ENCODE peak calls at places on chromosomes 4 and X, in ten cellular contexts. K is heart right ventricle, G is fibroblast of pulmonary artery, W is mucosa of descending colon, J is AG10803, Y is AG09309, Z is pancreas, P is tibial artery, I is right atrium auricular region, H is brain microvascular endothelial cell. B is an unnamed sample.

GRCh38 chrX:102154218-102154860 is 1.4 kb downstream of the BEX5 start:
- DNase-seq in J (no peak), G (no peak), K (no peak), Z (peak; percentile 19), Y (no peak), I (no peak), H (no peak), P (no peak), W (no peak), B (no peak)

GRCh38 chr4:2511645-2512131 is 24.8 kb upstream of the FAM193A start:
- DNase-seq in W (no peak), Y (no peak), H (no peak), K (no peak), J (no peak), G (no peak), Z (no peak), I (no peak), P (no peak), B (no peak)

GRCh38 chr4:80767944-80768343 is 262.6 kb upstream of the BMP3 start:
- DNase-seq in J (no peak), P (no peak), H (no peak), W (no peak), K (no peak), G (no peak), I (no peak), Y (peak; percentile 3), Z (no peak), B (no peak)

GRCh38 chrX:5752831-5753230 is 475.8 kb downstream of the NLGN4X start:
- DNase-seq in Z (no peak), H (no peak), Y (no peak), K (no peak), I (no peak), W (no peak), G (no peak), J (no peak), P (no peak), B (no peak)

GRCh38 chrX:97402333-97402732 is 518.6 kb downstream of the RPA4 start:
- DNase-seq in I (no peak), G (peak; percentile 42), J (no peak), W (no peak), K (no peak), Y (no peak), H (no peak), P (no peak), Z (no peak), B (no peak)

GRCh38 chrX:23505531-23506303 is 161.6 kb upstream of the PRDX4 start:
- DNase-seq in G (no peak), W (no peak), I (no peak), Y (no peak), K (no peak), H (no peak), Z (no peak), P (no peak), J (no peak), B (no peak)

GRCh38 chrX:20711366-20711765 is 444.7 kb upstream of the RPS6KA3 start:
- DNase-seq in P (no peak), G (no peak), I (no peak), Z (no peak), Y (no peak), K (no peak), W (no peak), J (no peak), H (no peak), B (no peak)

GRCh38 chr4:76754439-76754838 is 143.5 kb downstream of the SOWAHB start:
- DNase-seq in J (no peak), Z (no peak), H (no peak), Y (no peak), K (no peak), P (no peak), G (no peak), I (no peak), W (no peak), B (no peak)

GRCh38 chrX:1593286-1594271 is 2.2 kb downstream of the AKAP17A start:
- DNase-seq in I (no peak), H (no peak), Z (no peak), W (peak; percentile 59), Y (no peak), G (no peak), J (no peak), K (no peak), P (no peak), B (peak; percentile 46)

GRCh38 chr4:14196141-14196540 is 568.6 kb upstream of the BOD1L1 start:
- DNase-seq in P (no peak), H (peak; percentile 63), I (no peak), K (peak; percentile 29), W (no peak), Z (peak; percentile 43), J (peak; percentile 50), G (peak; percentile 84), Y (peak; percentile 16), B (no peak)

GRCh38 chr4:108129226-108129625 is 39.5 kb downstream of the LEF1 start:
- DNase-seq in J (no peak), G (no peak), Z (no peak), P (no peak), Y (no peak), I (no peak), W (no peak), H (no peak), K (no peak), B (no peak)

GRCh38 chr4:112968456-112969159 is 80.8 kb upstream of the ANK2 start:
- DNase-seq in Y (no peak), G (peak; percentile 32), P (no peak), I (no peak), W (no peak), H (peak; percentile 10), K (no peak), Z (no peak), J (peak; percentile 17), B (no peak)

GRCh38 chr4:83851261-83852084 is 315.6 kb downstream of the GPAT3 start:
- DNase-seq in G (no peak), Y (no peak), H (peak; percentile 52), J (peak; percentile 29), P (no peak), K (no peak), Z (no peak), I (no peak), W (no peak), B (no peak)

GRCh38 chr4:90174622-90175023 is 47.4 kb downstream of the CCSER1 start:
- DNase-seq in Y (no peak), H (no peak), Z (no peak), W (no peak), G (no peak), J (no peak), K (no peak), I (no peak), P (no peak), B (no peak)

GRCh38 chr4:184189966-184190365 is 27.7 kb downstream of the ENPP6 start:
- DNase-seq in P (no peak), I (no peak), Y (no peak), G (no peak), Z (no peak), K (no peak), J (no peak), H (no peak), W (no peak), B (no peak)

GRCh38 chr4:53618321-53618720 is 27.0 kb upstream of the LNX1 start:
- DNase-seq in K (no peak), Z (no peak), Y (no peak), P (no peak), H (no peak), J (no peak), G (no peak), W (no peak), I (no peak), B (no peak)

DNA sequence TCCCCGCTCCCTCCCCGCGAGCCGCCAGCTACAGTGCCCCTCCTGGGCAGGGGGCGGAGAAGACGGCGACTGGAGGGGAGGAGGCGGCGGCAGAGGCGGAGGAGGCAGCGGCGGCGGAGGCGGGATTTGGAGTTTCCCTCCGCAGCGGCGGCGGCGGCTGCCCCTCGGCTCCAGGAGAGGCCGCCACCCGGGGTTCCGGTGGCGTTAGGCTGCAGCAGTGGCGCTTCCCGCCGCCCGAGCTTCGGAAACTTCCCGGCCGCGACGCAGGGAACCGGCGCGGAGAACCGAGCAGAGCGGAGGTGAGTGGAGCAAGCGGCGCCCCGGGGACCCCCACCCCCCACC is 4.7 kb upstream of the DUSP9 start:
- DNase-seq in W (no peak), J (no peak), Z (peak; percentile 15), I (no peak), G (no peak), Y (no peak), K (no peak), H (no peak), P (no peak), B (no peak)
- H3K4me3 ChIP-seq in W (no peak overlapping the region), J (no peak overlapping the region), Z (no peak overlapping the region), I (peak overlapping the region; percentile 34), G (no peak overlapping the region), Y (no peak overlapping the region), K (peak overlapping the region; percentile 19), H (no peak overlapping the region), P (no peak overlapping the region), B (no peak overlapping the region)

GRCh38 chr4:163693211-163693610 is 198.7 kb downstream of the TMA16 start:
- DNase-seq in H (peak; percentile 33), I (no peak), Y (no peak), W (no peak), J (no peak), K (no peak), G (no peak), Z (no peak), P (no peak), B (no peak)
- H3K4me3 ChIP-seq in H (no peak overlapping the region), I (no peak overlapping the region), Y (no peak overlapping the region), W (no peak overlapping the region), J (no peak overlapping the region), K (no peak overlapping the region), G (no peak overlapping the region), Z (no peak overlapping the region), P (no peak overlapping the region), B (no peak overlapping the region)

DNA sequence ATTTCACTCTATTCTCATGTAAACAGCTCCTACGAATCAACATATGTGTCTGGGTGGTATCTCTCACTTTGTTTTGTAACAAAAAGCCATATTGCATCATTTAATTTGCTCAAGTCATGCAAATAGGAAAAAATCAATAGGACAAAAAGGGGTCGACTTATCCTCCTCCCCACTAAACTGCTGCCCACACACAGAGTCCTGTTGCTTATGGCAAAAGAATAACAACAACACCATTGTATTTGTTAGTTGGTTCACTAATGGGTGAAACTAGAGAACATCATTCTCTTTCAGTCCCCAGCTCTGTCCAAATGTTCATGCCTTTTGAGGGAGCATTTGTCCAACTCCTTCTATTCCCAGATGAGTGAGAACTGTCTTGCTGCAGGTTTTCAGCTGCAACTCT is 2.1 kb downstream of the HHIP start:
- DNase-seq in Z (no peak), G (no peak), J (no peak), I (no peak), W (no peak), K (no peak), P (no peak), Y (no peak), H (no peak), B (no peak)
- H3K4me3 ChIP-seq in Z (no peak overlapping the region), G (peak overlapping the region; percentile 89), J (no peak overlapping the region), I (no peak overlapping the region), W (no peak overlapping the region), K (no peak overlapping the region), P (no peak overlapping the region), Y (no peak overlapping the region), H (peak overlapping the region; percentile 84), B (no peak overlapping the region)

DNA sequence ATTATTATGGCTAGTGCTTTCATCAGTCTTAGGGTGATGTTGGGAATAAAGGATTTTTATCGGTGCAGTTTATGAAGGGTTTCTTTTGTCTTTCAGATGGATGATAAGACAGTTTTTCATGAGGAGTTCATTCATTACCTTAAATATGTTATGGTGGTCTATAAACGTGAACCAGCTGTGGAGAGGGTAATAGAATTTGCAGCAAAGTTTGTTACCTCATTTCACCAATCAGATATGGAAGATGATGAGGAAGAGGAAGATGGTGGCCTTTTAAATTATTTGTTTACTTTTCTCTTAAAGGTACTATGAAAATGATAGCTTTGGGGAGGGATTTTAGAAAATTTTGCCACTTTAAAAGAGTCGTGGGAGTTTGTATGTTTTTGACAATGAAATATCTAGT is 1.3 kb downstream of the NCAPG start:
- DNase-seq in H (no peak), G (no peak), Z (no peak), K (no peak), W (no peak), J (no peak), P (no peak), Y (no peak), I (no peak), B (no peak)
- H3K4me3 ChIP-seq in H (peak overlapping the region; percentile 90), G (peak overlapping the region; percentile 88), Z (no peak overlapping the region), K (no peak overlapping the region), W (no peak overlapping the region), J (peak overlapping the region; percentile 79), P (no peak overlapping the region), Y (peak overlapping the region; percentile 77), I (no peak overlapping the region), B (no peak overlapping the region)

B was measured in ovary.